ENCODE peak calls at places on chromosomes 3 and 15, in five cellular contexts. S is GM12892, T is AG09319, L is ELR, W is GM06990. Y is an unnamed sample.

GRCh38 chr3:134106580-134106979 is 76.9 kb upstream of the SLCO2A1 start:
- DNase-seq in S (no peak), T (no peak), L (no peak), W (no peak), Y (no peak)

GRCh38 chr15:80233511-80234080 is 18.4 kb downstream of the CTXND1 start:
- DNase-seq in S (no peak), T (no peak), L (no peak), W (no peak), Y (no peak)

GRCh38 chr15:39472661-39473657 is 107.9 kb upstream of the THBS1 start:
- DNase-seq in S (no peak), T (peak), L (peak), W (no peak), Y (peak)

GRCh38 chr15:99729920-99730319 is 3.3 kb downstream of the LYSMD4 start:
- DNase-seq in S (no peak), T (no peak), L (peak), W (no peak), Y (no peak)

GRCh38 chr3:122857019-122857418 is 62.1 kb downstream of the SLC49A4 start:
- DNase-seq in S (no peak), T (peak), L (peak), W (no peak), Y (no peak)

GRCh38 chr3:71495708-71496472 is 87.6 kb downstream of the FOXP1 start:
- DNase-seq in S (no peak), T (no peak), L (peak), W (no peak), Y (peak)

GRCh38 chr15:37135225-37135624 is 34.9 kb upstream of the MEIS2 start:
- DNase-seq in S (no peak), T (no peak), L (peak), W (no peak), Y (no peak)

GRCh38 chr15:100341662-100342560 is at the start of gene ADAMTS17:
- DNase-seq in S (peak), T (peak), L (peak), W (peak), Y (peak)

GRCh38 chr3:107452436-107452835 is 70.3 kb upstream of the BBX start:
- DNase-seq in S (no peak), T (no peak), L (peak), W (no peak), Y (no peak)

GRCh38 chr15:20356444-20357138 is 185.0 kb downstream of the GOLGA6L6 start:
- DNase-seq in S (no peak), T (no peak), L (peak), W (no peak), Y (no peak)

GRCh38 chr3:9352917-9353823 is 9.7 kb upstream of the THUMPD3 start:
- DNase-seq in S (no peak), T (peak), L (peak), W (no peak), Y (no peak)

GRCh38 chr15:93460717-93461116 is 371.7 kb upstream of the RGMA start:
- DNase-seq in S (no peak), T (no peak), L (no peak), W (no peak), Y (no peak)

GRCh38 chr3:168024537-168024941 is 71.2 kb downstream of the GOLIM4 start:
- DNase-seq in S (no peak), T (peak), L (peak), W (no peak), Y (peak)

Y was measured in brain pericyte.